ENCODE peak calls at places on chromosome 3, in five cellular contexts. U, C, J, P and D are unnamed samples.

GRCh38 chr3:136381051-136381450 is 130.9 kb downstream of the PCCB start:
- DNase-seq in J (no peak), C (no peak), U (no peak), P (no peak), D (no peak)

GRCh38 chr3:170585008-170585936 is 603 bp downstream of the SLC7A14 start:
- DNase-seq in U (no peak), P (no peak), J (peak), C (no peak), D (no peak)

GRCh38 chr3:43907508-43907858 is 216.7 kb downstream of the ABHD5 start:
- DNase-seq in C (no peak), U (peak), J (no peak), P (no peak), D (no peak)

GRCh38 chr3:30306896-30307295 is 299.5 kb upstream of the TGFBR2 start:
- DNase-seq in J (no peak), P (no peak), C (no peak), U (no peak), D (no peak)

GRCh38 chr3:71303627-71304260 is 279.8 kb downstream of the FOXP1 start:
- DNase-seq in U (no peak), P (no peak), J (peak), C (no peak), D (no peak)

GRCh38 chr3:5001135-5001534 is 21.9 kb downstream of the BHLHE40 start:
- DNase-seq in C (no peak), U (no peak), J (no peak), P (no peak), D (no peak)

GRCh38 chr3:128844502-128844901 is 34.9 kb upstream of the ACAD9 start:
- DNase-seq in J (no peak), P (no peak), C (no peak), U (no peak), D (no peak)

GRCh38 chr3:69791919-69792399 is 52.7 kb downstream of the MITF start:
- DNase-seq in C (no peak), U (no peak), P (peak), J (peak), D (peak)

GRCh38 chr3:25597535-25598101 is 67.1 kb downstream of the TOP2B start:
- DNase-seq in U (no peak), P (no peak), J (no peak), C (no peak), D (no peak)

GRCh38 chr3:44555753-44556152 is 760 bp downstream of the ZKSCAN7 start:
- DNase-seq in U (no peak), P (no peak), C (no peak), J (no peak), D (no peak)

GRCh38 chr3:112814256-112814655 is 32.4 kb downstream of the CD200R1L start:
- DNase-seq in J (peak), P (peak), U (peak), C (no peak), D (peak)

GRCh38 chr3:120550546-120550945 is 45.6 kb upstream of the NDUFB4 start:
- DNase-seq in C (no peak), J (no peak), U (no peak), P (no peak), D (peak)

GRCh38 chr3:81005992-81006391 is 755.5 kb downstream of the GBE1 start:
- DNase-seq in J (no peak), P (no peak), U (no peak), C (no peak), D (no peak)

GRCh38 chr3:54999801-55000200 is 71.9 kb upstream of the LRTM1 start:
- DNase-seq in J (no peak), U (no peak), P (no peak), C (no peak), D (no peak)

GRCh38 chr3:190258634-190259033 is 63.6 kb downstream of the CLDN1 start:
- DNase-seq in C (no peak), P (no peak), J (no peak), U (no peak), D (no peak)

GRCh38 chr3:42117175-42118008 is 26.2 kb downstream of the TRAK1 start:
- DNase-seq in U (no peak), J (peak), P (peak), C (peak), D (no peak)

GRCh38 chr3:42830437-42831320 is 21.4 kb downstream of the ACKR2 start:
- DNase-seq in J (no peak), C (no peak), P (no peak), U (no peak), D (no peak)

GRCh38 chr3:64551697-64552096 is 136.1 kb downstream of the ADAMTS9 start:
- DNase-seq in J (no peak), P (no peak), C (no peak), U (no peak), D (no peak)

GRCh38 chr3:77837626-77838025 is 797.7 kb downstream of the ROBO2 start:
- DNase-seq in C (no peak), J (no peak), U (no peak), P (no peak), D (no peak)

GRCh38 chr3:14138878-14139659 is 14.2 kb downstream of the TMEM43 start:
- DNase-seq in C (no peak), J (no peak), P (no peak), U (peak), D (no peak)

GRCh38 chr3:177154733-177155132 is 42.5 kb downstream of the TBL1XR1 start:
- DNase-seq in C (no peak), J (no peak), P (no peak), U (no peak), D (no peak)

GRCh38 chr3:129942296-129942695 is 32.2 kb upstream of the TRH start:
- DNase-seq in P (peak), C (peak), J (peak), U (peak), D (peak)

GRCh38 chr3:67863869-67864268 is 209.5 kb upstream of the SUCLG2 start:
- DNase-seq in J (peak), U (no peak), P (no peak), C (no peak), D (no peak)

GRCh38 chr3:182716114-182716688 is 77.1 kb upstream of the ATP11B start:
- DNase-seq in U (no peak), P (no peak), J (no peak), C (no peak), D (no peak)

GRCh38 chr3:126127904-126128303 is 44.0 kb upstream of the SLC41A3 start:
- DNase-seq in U (no peak), J (no peak), P (no peak), C (peak), D (no peak)

GRCh38 chr3:138082085-138082991 is 33.1 kb downstream of the DZIP1L start:
- DNase-seq in P (peak), C (no peak), J (no peak), U (no peak), D (no peak)

GRCh38 chr3:179716811-179717210 is 64.0 kb downstream of the USP13 start:
- DNase-seq in P (peak), C (no peak), U (no peak), J (no peak), D (no peak)

GRCh38 chr3:53680026-53680425 is 166.2 kb downstream of the CHDH start:
- DNase-seq in J (no peak), P (no peak), U (no peak), C (no peak), D (no peak)

GRCh38 chr3:174907628-174908407 is 48.7 kb downstream of the NAALADL2 start:
- DNase-seq in P (no peak), U (no peak), C (no peak), J (no peak), D (no peak)

GRCh38 chr3:120838441-120839091 is 69.4 kb upstream of the STXBP5L start:
- DNase-seq in P (no peak), J (no peak), C (no peak), U (no peak), D (no peak)

GRCh38 chr3:123723527-123724168 is 138.8 kb upstream of the HACD2 start:
- DNase-seq in C (no peak), J (peak), P (peak), U (peak), D (no peak)

GRCh38 chr3:30996467-30996866 is 102.0 kb upstream of the GADL1 start:
- DNase-seq in C (no peak), U (no peak), P (no peak), J (no peak), D (no peak)

GRCh38 chr3:66428733-66429132 is 72.1 kb downstream of the LRIG1 start:
- DNase-seq in P (peak), U (no peak), C (no peak), J (peak), D (peak)

GRCh38 chr3:158313344-158313927 is 203.5 kb downstream of the RSRC1 start:
- DNase-seq in J (peak), C (no peak), P (peak), U (no peak), D (no peak)

DNA sequence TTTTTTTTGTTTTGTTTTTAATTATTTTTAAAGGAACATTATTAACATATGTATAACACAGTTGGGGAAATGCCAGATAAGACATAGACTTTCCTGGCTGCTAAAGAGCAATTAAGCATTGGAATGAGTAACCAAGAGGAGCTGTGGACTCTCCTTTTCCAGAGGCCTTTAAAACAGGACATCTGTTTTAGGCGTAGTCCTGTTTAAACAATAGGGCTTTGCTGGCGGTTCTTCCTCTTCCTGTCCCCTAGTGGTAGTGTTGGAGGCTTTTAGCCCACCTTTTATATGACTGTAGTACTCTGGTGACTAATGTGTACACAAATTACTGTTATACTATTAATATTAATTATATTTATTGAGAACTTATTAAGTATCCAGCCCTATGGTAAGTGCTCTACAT is 81.9 kb downstream of the PPARG start:
- DNase-seq in U (no peak), P (peak), J (peak), C (no peak), D (no peak)
- TF ChIP-seq CTCF in U (no peak), P (peak), J (no peak), C (no peak), D (peak)

GRCh38 chr3:127165036-127165435 is 27.9 kb upstream of the PRR23E start:
- DNase-seq in J (no peak), C (no peak), U (peak), P (no peak), D (no peak)
- TF ChIP-seq CTCF in J (no peak), C (no peak), U (no peak), P (no peak), D (no peak)

GRCh38 chr3:48470286-48470685 is 23.7 kb downstream of the ATRIP start:
- DNase-seq in P (no peak), U (no peak), J (no peak), C (no peak), D (no peak)
- TF ChIP-seq CTCF in P (no peak), U (no peak), J (no peak), C (no peak), D (no peak)

GRCh38 chr3:13072239-13073041 is 789 bp downstream of the IQSEC1 start:
- DNase-seq in J (no peak), P (no peak), C (no peak), U (peak), D (no peak)

GRCh38 chr3:13075318-13075717 is 2.1 kb upstream of the IQSEC1 start:
- DNase-seq in U (no peak), J (no peak), C (no peak), P (no peak), D (no peak)

GRCh38 chr3:13071695-13072094 is 1.5 kb downstream of the IQSEC1 start:
- DNase-seq in J (no peak), U (no peak), P (no peak), C (no peak), D (no peak)

GRCh38 chr3:13073976-13074375 is 747 bp upstream of the IQSEC1 start:
- DNase-seq in C (no peak), J (no peak), U (no peak), P (no peak), D (no peak)

DNA sequence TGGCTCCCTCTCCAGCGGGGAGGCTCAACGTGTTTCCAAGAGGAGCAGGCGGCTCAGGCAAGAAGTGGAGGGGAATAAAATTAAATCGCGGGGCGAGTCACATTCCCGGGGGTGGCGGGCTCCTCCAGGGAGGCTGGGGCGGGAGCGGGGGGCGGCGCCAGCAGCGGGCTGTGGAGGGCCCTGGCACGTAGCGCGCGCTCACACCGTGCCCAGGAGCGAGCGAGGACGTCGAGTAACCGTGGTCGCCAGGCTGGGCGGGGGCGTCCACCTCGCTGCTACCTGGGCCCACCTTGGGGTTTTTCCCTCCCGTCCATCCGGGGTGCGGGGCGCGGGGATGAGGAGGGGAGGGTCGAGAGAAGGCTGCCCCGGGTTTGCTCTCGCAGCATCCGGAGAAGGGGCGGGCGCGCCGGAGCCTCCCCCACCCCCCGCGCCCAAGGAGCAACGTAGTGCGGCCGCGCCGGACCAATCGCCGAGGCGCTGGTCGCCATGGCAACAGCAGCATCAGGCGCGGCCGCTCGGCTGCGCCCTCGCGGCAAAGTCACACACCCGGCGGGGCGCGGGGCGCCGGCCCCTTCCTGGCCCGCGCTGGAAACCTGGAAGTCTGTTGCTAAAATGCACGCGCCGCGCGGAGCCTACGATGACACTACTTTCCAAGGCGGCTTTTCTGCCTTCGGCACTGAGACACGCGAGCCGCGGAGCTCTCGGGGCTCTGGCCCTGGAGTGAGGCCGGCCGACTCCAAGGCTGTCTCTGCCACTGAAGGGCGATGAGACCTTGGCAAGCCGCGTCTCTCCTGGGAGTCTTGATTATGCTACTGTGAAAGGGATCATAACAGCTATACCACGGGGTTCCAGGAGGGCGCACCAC is at the start of gene IQSEC1:
- DNase-seq in J (no peak), U (peak), P (no peak), C (peak), D (no peak)
- TF ChIP-seq CTCF in J (no peak), U (no peak), P (no peak), C (no peak), D (no peak)

DNA sequence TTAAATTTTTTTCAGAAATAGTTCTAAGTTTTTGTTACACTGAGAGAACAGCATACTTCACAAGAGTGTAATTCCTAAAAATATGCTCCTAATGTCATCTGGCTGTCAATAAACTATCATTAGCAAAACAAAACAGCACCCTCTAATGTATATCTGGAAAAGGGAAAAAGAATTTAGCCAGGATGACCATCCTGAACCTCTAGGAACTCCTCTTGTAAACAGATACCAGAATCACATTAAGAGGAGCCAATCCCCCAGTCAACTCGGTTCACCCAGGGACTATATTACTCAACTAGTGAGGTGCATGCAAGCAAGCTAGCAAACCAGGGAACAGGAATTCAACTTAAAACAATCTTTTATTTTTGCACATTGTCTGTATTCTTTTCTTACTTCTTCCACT is 63.2 kb downstream of the RAD18 start:
- DNase-seq in P (peak), J (no peak), C (no peak), U (no peak), D (no peak)
- TF ChIP-seq CTCF in P (peak), J (no peak), C (no peak), U (no peak), D (no peak)

GRCh38 chr3:134334901-134335280 is 39.4 kb downstream of the AMOTL2 start:
- DNase-seq in C (no peak), U (no peak), J (no peak), P (no peak), D (no peak)

GRCh38 chr3:134334231-134334900 is 39.9 kb downstream of the AMOTL2 start:
- DNase-seq in C (no peak), U (no peak), P (no peak), J (no peak), D (no peak)

GRCh38 chr3:134332344-134332743 is 41.9 kb downstream of the AMOTL2 start:
- DNase-seq in P (no peak), J (no peak), U (no peak), C (no peak), D (no peak)

GRCh38 chr3:134331811-134332199 is 42.4 kb downstream of the AMOTL2 start:
- DNase-seq in C (no peak), P (no peak), J (no peak), U (peak), D (no peak)

DNA sequence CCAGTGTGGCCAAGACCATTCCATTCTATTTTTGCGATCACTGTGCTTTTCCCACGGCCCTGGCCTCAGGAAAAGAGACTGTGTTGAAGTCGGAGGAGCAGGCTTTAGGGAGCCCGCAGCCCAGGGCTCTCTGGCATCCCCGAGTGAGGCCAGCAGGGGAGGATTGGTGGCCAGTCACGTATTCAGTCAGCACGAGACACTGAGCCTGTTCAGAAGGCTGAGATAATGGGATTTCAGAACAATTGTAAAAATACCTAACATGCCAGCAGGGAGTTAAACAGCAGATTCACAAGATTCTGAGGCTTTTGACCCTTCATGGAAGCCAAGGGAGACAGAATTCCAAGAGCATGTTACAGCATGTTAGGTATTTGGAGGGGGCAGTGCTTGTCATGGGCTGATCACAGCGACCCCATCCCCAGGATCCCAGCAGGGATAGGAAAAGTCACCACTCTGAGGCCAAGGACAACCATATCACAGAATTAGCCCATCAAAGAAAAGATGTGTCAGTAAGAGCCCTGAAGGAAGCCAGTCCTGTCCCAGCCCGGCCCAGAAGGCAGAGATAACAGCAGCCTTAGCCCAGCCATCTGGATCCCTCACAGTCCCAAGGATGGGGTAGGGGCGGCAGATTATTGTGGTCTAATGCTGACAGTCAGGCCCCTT is 40.6 kb downstream of the AMOTL2 start:
- DNase-seq in J (no peak), U (no peak), P (peak), C (no peak), D (no peak)
- TF ChIP-seq CTCF in J (no peak), U (no peak), P (peak), C (no peak), D (peak)